ENCODE peak calls at places on chromosomes 13 and 19, in five cellular contexts. One of them, this sample, is unnamed.

GRCh38 chr19:23075031-23075733 is 41.6 kb upstream of the ZNF730 start:
- DNase-seq in esophagus squamous epithelium: no peak
- DNase-seq in kidney: peak
- DNase-seq in MM.1S: no peak
- DNase-seq in GM12865: peak
- DNase-seq in this sample: peak

GRCh38 chr13:69641773-69642172 is 465.9 kb upstream of the ATXN8OS start:
- DNase-seq in kidney: no peak
- DNase-seq in GM12865: no peak
- DNase-seq in MM.1S: no peak
- DNase-seq in esophagus squamous epithelium: no peak
- DNase-seq in this sample: no peak

GRCh38 chr13:110445183-110445582 is 116.3 kb downstream of the RAB20 start:
- DNase-seq in MM.1S: no peak
- DNase-seq in kidney: no peak
- DNase-seq in GM12865: peak
- DNase-seq in esophagus squamous epithelium: no peak
- DNase-seq in this sample: no peak

GRCh38 chr19:49133621-49134454 is 14.5 kb downstream of the PPFIA3 start:
- DNase-seq in MM.1S: no peak
- DNase-seq in GM12865: no peak
- DNase-seq in esophagus squamous epithelium: no peak
- DNase-seq in kidney: peak
- DNase-seq in this sample: no peak

GRCh38 chr13:74966814-74967213 is 515.2 kb downstream of the TBC1D4 start:
- DNase-seq in esophagus squamous epithelium: no peak
- DNase-seq in GM12865: no peak
- DNase-seq in MM.1S: no peak
- DNase-seq in kidney: no peak
- DNase-seq in this sample: peak

GRCh38 chr19:19115954-19116353 is 22.3 kb downstream of the TMEM161A start:
- DNase-seq in esophagus squamous epithelium: no peak
- DNase-seq in MM.1S: peak
- DNase-seq in GM12865: peak
- DNase-seq in kidney: no peak
- DNase-seq in this sample: no peak

GRCh38 chr13:27171244-27171829 is at the start of gene USP12:
- DNase-seq in MM.1S: peak
- DNase-seq in kidney: peak
- DNase-seq in esophagus squamous epithelium: no peak
- DNase-seq in GM12865: peak
- DNase-seq in this sample: no peak

GRCh38 chr13:91714726-91715334 is 316.4 kb downstream of the GPC5 start:
- DNase-seq in GM12865: no peak
- DNase-seq in MM.1S: no peak
- DNase-seq in esophagus squamous epithelium: no peak
- DNase-seq in kidney: no peak
- DNase-seq in this sample: no peak

GRCh38 chr13:98826156-98826555 is 73.7 kb upstream of the SLC15A1 start:
- DNase-seq in kidney: no peak
- DNase-seq in MM.1S: peak
- DNase-seq in esophagus squamous epithelium: no peak
- DNase-seq in GM12865: no peak
- DNase-seq in this sample: no peak

GRCh38 chr19:38505958-38506357 is 72.5 kb downstream of the RYR1 start:
- DNase-seq in esophagus squamous epithelium: no peak
- DNase-seq in GM12865: no peak
- DNase-seq in kidney: no peak
- DNase-seq in MM.1S: no peak
- DNase-seq in this sample: no peak
- H3K4me3 ChIP-seq in esophagus squamous epithelium: no peak
- H3K4me3 ChIP-seq in GM12865: no peak
- H3K4me3 ChIP-seq in kidney: no peak
- H3K4me3 ChIP-seq in MM.1S: no peak
- H3K4me3 ChIP-seq in this sample: no peak

GRCh38 chr13:59846845-59847620 is 316.7 kb downstream of the DIAPH3 start:
- DNase-seq in kidney: no peak
- DNase-seq in MM.1S: no peak
- DNase-seq in GM12865: no peak
- DNase-seq in esophagus squamous epithelium: no peak
- DNase-seq in this sample: no peak
- TF ChIP-seq CTCF in kidney: no peak
- TF ChIP-seq CTCF in MM.1S: no peak
- TF ChIP-seq CTCF in GM12865: no peak
- TF ChIP-seq CTCF in esophagus squamous epithelium: no peak
- TF ChIP-seq CTCF in this sample: no peak

GRCh38 chr13:50481936-50482335 is 361.6 kb downstream of the DLEU7 start:
- DNase-seq in kidney: no peak
- DNase-seq in MM.1S: no peak
- DNase-seq in esophagus squamous epithelium: no peak
- DNase-seq in GM12865: no peak
- DNase-seq in this sample: no peak

GRCh38 chr13:50483416-50483815 is 360.1 kb downstream of the DLEU7 start:
- DNase-seq in esophagus squamous epithelium: no peak
- DNase-seq in GM12865: no peak
- DNase-seq in MM.1S: no peak
- DNase-seq in kidney: no peak
- DNase-seq in this sample: no peak

GRCh38 chr13:50484472-50485113 is 358.9 kb downstream of the DLEU7 start:
- DNase-seq in esophagus squamous epithelium: no peak
- DNase-seq in GM12865: no peak
- DNase-seq in MM.1S: no peak
- DNase-seq in kidney: no peak
- DNase-seq in this sample: no peak

GRCh38 chr13:50485979-50486935 is 357.2 kb downstream of the DLEU7 start:
- DNase-seq in GM12865: no peak
- DNase-seq in kidney: no peak
- DNase-seq in MM.1S: no peak
- DNase-seq in esophagus squamous epithelium: no peak
- DNase-seq in this sample: peak
- H3K4me3 ChIP-seq in GM12865: no peak
- H3K4me3 ChIP-seq in kidney: no peak
- H3K4me3 ChIP-seq in MM.1S: no peak
- H3K4me3 ChIP-seq in esophagus squamous epithelium: no peak
- H3K4me3 ChIP-seq in this sample: no peak

GRCh38 chr13:30453727-30454126 is 12.0 kb downstream of the HMGB1 start:
- DNase-seq in esophagus squamous epithelium: no peak
- DNase-seq in kidney: no peak
- DNase-seq in MM.1S: no peak
- DNase-seq in GM12865: peak
- DNase-seq in this sample: no peak
- TF ChIP-seq CTCF in esophagus squamous epithelium: no peak
- TF ChIP-seq CTCF in kidney: no peak
- TF ChIP-seq CTCF in MM.1S: peak
- TF ChIP-seq CTCF in GM12865: peak
- TF ChIP-seq CTCF in this sample: peak

GRCh38 chr13:55653497-55653896 is 1487.2 kb upstream of the PRR20A start:
- DNase-seq in esophagus squamous epithelium: no peak
- DNase-seq in MM.1S: no peak
- DNase-seq in GM12865: no peak
- DNase-seq in kidney: no peak
- DNase-seq in this sample: no peak
- H3K4me3 ChIP-seq in esophagus squamous epithelium: no peak
- H3K4me3 ChIP-seq in MM.1S: no peak
- H3K4me3 ChIP-seq in GM12865: no peak
- H3K4me3 ChIP-seq in kidney: no peak
- H3K4me3 ChIP-seq in this sample: no peak

GRCh38 chr19:10256970-10257615 is 5.1 kb downstream of the MRPL4 start:
- DNase-seq in GM12865: no peak
- DNase-seq in kidney: no peak
- DNase-seq in MM.1S: no peak
- DNase-seq in esophagus squamous epithelium: no peak
- DNase-seq in this sample: no peak

GRCh38 chr19:10258080-10258710 is 6.2 kb downstream of the MRPL4 start:
- DNase-seq in MM.1S: no peak
- DNase-seq in kidney: peak
- DNase-seq in GM12865: no peak
- DNase-seq in esophagus squamous epithelium: no peak
- DNase-seq in this sample: no peak

GRCh38 chr19:10256551-10256950 is 4.5 kb downstream of the MRPL4 start:
- DNase-seq in GM12865: no peak
- DNase-seq in kidney: peak
- DNase-seq in MM.1S: no peak
- DNase-seq in esophagus squamous epithelium: no peak
- DNase-seq in this sample: no peak

GRCh38 chr19:10260141-10260584 is 8.1 kb downstream of the MRPL4 start:
- DNase-seq in MM.1S: no peak
- DNase-seq in esophagus squamous epithelium: no peak
- DNase-seq in kidney: no peak
- DNase-seq in GM12865: peak
- DNase-seq in this sample: no peak

GRCh38 chr19:10259162-10259905 is 7.3 kb downstream of the MRPL4 start:
- DNase-seq in MM.1S: peak
- DNase-seq in esophagus squamous epithelium: no peak
- DNase-seq in kidney: peak
- DNase-seq in GM12865: peak
- DNase-seq in this sample: peak
- TF ChIP-seq CTCF in MM.1S: peak
- TF ChIP-seq CTCF in esophagus squamous epithelium: peak
- TF ChIP-seq CTCF in kidney: peak
- TF ChIP-seq CTCF in GM12865: peak
- TF ChIP-seq CTCF in this sample: peak

GRCh38 chr13:39350461-39350881 is 252.5 kb downstream of the LHFPL6 start:
- DNase-seq in MM.1S: no peak
- DNase-seq in kidney: no peak
- DNase-seq in esophagus squamous epithelium: no peak
- DNase-seq in GM12865: no peak
- DNase-seq in this sample: no peak
- H3K4me3 ChIP-seq in MM.1S: no peak
- H3K4me3 ChIP-seq in kidney: no peak
- H3K4me3 ChIP-seq in esophagus squamous epithelium: no peak
- H3K4me3 ChIP-seq in GM12865: no peak
- H3K4me3 ChIP-seq in this sample: no peak

GRCh38 chr13:45817833-45818232 is 33.7 kb downstream of the SIAH3 start:
- DNase-seq in esophagus squamous epithelium: no peak
- DNase-seq in MM.1S: no peak
- DNase-seq in kidney: no peak
- DNase-seq in GM12865: no peak
- DNase-seq in this sample: no peak
- TF ChIP-seq CTCF in esophagus squamous epithelium: no peak
- TF ChIP-seq CTCF in MM.1S: no peak
- TF ChIP-seq CTCF in kidney: no peak
- TF ChIP-seq CTCF in GM12865: no peak
- TF ChIP-seq CTCF in this sample: peak

DNA sequence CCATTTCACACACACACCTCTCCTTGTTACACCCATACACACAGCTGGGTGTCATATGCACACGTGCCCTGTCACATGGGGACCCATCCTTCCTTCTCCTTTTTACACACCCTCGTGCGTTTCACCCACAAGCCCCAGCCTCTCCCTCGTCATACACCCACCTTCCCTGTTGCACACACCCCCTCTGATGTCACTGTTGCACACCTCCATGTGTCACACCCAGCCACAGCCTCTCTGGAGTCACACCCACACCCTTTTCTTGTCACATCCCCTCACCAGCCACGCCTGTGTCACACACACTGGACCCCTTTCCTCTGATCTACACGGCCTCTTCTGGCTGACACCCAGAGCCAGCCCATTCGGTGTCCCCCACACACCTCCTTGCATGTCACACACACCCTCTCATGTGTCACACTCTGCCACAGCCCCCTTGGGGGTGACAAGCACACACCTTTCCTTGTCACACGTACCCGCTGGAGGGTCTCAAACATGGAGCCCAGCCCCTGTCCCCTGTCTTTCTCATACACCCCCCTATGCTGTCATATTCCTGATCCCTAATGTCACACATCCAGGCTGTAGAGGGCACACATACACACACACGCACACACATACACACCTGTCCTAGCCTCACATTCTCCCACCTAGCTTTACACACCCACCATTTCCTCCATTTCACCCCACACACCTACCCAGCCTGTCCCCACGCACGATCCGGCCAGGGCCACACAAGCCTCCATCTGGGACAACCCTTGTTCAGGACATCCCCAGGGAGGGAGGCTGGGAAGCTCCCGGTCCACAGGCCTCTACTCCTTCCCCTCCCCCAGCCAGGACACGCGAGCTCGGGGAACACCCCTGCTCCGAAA is 1.4 kb downstream of the NOVA2 start:
- DNase-seq in kidney: no peak
- DNase-seq in esophagus squamous epithelium: no peak
- DNase-seq in MM.1S: no peak
- DNase-seq in GM12865: no peak
- DNase-seq in this sample: no peak
- H3K4me3 ChIP-seq in kidney: peak
- H3K4me3 ChIP-seq in esophagus squamous epithelium: peak
- H3K4me3 ChIP-seq in MM.1S: no peak
- H3K4me3 ChIP-seq in GM12865: no peak
- H3K4me3 ChIP-seq in this sample: no peak

DNA sequence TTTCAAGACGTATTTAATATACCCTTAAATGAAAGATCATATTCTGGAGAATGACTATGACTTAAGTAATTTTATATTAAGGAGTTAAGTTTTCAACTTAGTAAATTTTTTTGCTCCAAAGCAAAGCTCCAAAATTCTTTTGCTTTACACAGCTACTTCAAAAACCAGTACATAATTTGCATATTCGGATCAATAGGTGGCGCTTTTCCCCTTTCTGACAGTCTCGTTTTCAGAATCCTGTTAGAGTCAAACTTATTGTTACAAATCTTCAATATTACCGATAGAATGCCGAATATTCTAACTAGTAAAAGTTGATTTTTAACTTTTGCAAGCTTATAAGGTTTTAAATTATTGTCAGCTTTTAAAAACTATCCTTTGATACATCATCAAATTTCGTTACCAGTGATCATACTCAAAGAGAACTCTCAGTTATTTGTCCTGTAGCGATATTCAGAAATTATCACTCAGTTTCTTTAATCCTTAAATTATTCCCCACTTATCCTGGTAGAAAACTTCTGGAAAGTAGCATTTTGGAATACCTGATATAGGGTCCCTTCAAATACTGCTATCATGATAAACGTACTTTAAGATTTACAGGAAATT is 852.7 kb upstream of the KLHL1 start:
- DNase-seq in GM12865: peak
- DNase-seq in esophagus squamous epithelium: no peak
- DNase-seq in kidney: no peak
- DNase-seq in MM.1S: peak
- DNase-seq in this sample: peak
- TF ChIP-seq CTCF in GM12865: peak
- TF ChIP-seq CTCF in esophagus squamous epithelium: no peak
- TF ChIP-seq CTCF in kidney: peak
- TF ChIP-seq CTCF in MM.1S: peak
- TF ChIP-seq CTCF in this sample: peak